ENCODE peak calls at places on chromosomes 13 and 19, in four cellular contexts. H is activated CD8-positive, alpha-beta T cell treated with anti-CD3 and anti-CD28 coated beads for 36 hours; W is NCI-H2227 treated with DMSO at 0.1 percent for 48 hours; T is fibroblast of the conjunctiva. V is an unnamed sample.

GRCh38 chr13:41746259-41746658 is 214.7 kb downstream of the VWA8 start:
- DNase-seq in H (no peak), W (no peak), T (peak), V (peak)

GRCh38 chr19:33373701-33374405 is at the start of gene CEBPG:
- DNase-seq in H (peak), W (peak), T (peak), V (no peak)

GRCh38 chr13:111909971-111910671 is 156.8 kb upstream of the SOX1 start:
- DNase-seq in H (no peak), W (no peak), T (no peak), V (no peak)

GRCh38 chr19:49716154-49716553 is 25.2 kb downstream of the CPT1C start:
- DNase-seq in H (no peak), W (no peak), T (no peak), V (no peak)

GRCh38 chr19:19549804-19550453 is 11.9 kb downstream of the CILP2 start:
- DNase-seq in H (no peak), W (no peak), T (no peak), V (no peak)

GRCh38 chr19:38917516-38917915 is 5.5 kb upstream of the CCER2 start:
- DNase-seq in H (no peak), W (no peak), T (no peak), V (no peak)

GRCh38 chr13:29753593-29754485 is 96.6 kb downstream of the UBL3 start:
- DNase-seq in H (no peak), W (no peak), T (no peak), V (no peak)

GRCh38 chr19:47644743-47645499 is 36.0 kb downstream of the BICRA start:
- DNase-seq in H (no peak), W (no peak), T (no peak), V (no peak)

GRCh38 chr13:30341815-30342570 is 34.6 kb upstream of the KATNAL1 start:
- DNase-seq in H (no peak), W (peak), T (peak), V (peak)

GRCh38 chr19:29771708-29772415 is 39.9 kb upstream of the CCNE1 start:
- DNase-seq in H (peak), W (peak), T (peak), V (peak)

GRCh38 chr19:45151821-45152503 is 8.8 kb downstream of the NKPD1 start:
- DNase-seq in H (no peak), W (no peak), T (no peak), V (no peak)

GRCh38 chr13:40197936-40198335 is 468.5 kb downstream of the FOXO1 start:
- DNase-seq in H (no peak), W (no peak), T (no peak), V (no peak)

GRCh38 chr19:1045247-1045603 is 5.3 kb downstream of the ABCA7 start:
- DNase-seq in H (peak), W (no peak), T (no peak), V (no peak)

GRCh38 chr19:13821292-13821691 is 26.0 kb downstream of the ZSWIM4 start:
- DNase-seq in H (no peak), W (no peak), T (no peak), V (no peak)

GRCh38 chr19:5337886-5338595 is 2.6 kb downstream of the PTPRS start:
- DNase-seq in H (no peak), W (no peak), T (no peak), V (no peak)

GRCh38 chr13:34749046-34749445 is 193.0 kb upstream of the NBEA start:
- DNase-seq in H (no peak), W (no peak), T (no peak), V (no peak)

GRCh38 chr19:33344210-33344609 is 29.3 kb upstream of the CEBPG start:
- DNase-seq in H (no peak), W (peak), T (no peak), V (no peak)

GRCh38 chr13:44667950-44668349 is 91.8 kb upstream of the TSC22D1 start:
- DNase-seq in H (no peak), W (no peak), T (peak), V (peak)

GRCh38 chr13:31234729-31235128 is 35.0 kb downstream of the B3GLCT start:
- DNase-seq in H (no peak), W (no peak), T (no peak), V (no peak)

GRCh38 chr13:113045214-113046007 is 60.2 kb upstream of the F7 start:
- DNase-seq in H (no peak), W (no peak), T (no peak), V (no peak)

GRCh38 chr13:105328212-105328611 is 1207.2 kb downstream of the EFNB2 start:
- DNase-seq in H (no peak), W (no peak), T (no peak), V (no peak)

GRCh38 chr19:422213-422916 is 13.4 kb upstream of the C2CD4C start:
- DNase-seq in H (no peak), W (no peak), T (no peak), V (no peak)

GRCh38 chr19:1252221-1252817 is 3.9 kb downstream of the MIDN start:
- DNase-seq in H (peak), W (no peak), T (peak), V (peak)

GRCh38 chr19:41023193-41023592 is 32.1 kb downstream of the CYP2B6 start:
- DNase-seq in H (no peak), W (no peak), T (no peak), V (no peak)

V was measured in GM04504.